ENCODE peak calls at places on chromosomes 1 and 21, in four cellular contexts. R, J, L and Q are unnamed samples. For H3K4me1, the result is how much of the 10 kb centered on the place peaks cover.

GRCh38 chr1:98854137-98854536 is 150.5 kb downstream of the PLPPR5 start:
- DNase-seq in R (no peak), J (no peak), L (no peak), Q (no peak)

GRCh38 chr1:23249785-23250184 is 32.5 kb upstream of the HTR1D start:
- DNase-seq in R (no peak), J (no peak), L (no peak), Q (no peak)

GRCh38 chr1:19427087-19427781 is 58.1 kb downstream of the CAPZB start:
- DNase-seq in R (peak), J (no peak), L (no peak), Q (no peak)

GRCh38 chr1:77399250-77400086 is 117.6 kb downstream of the AK5 start:
- DNase-seq in R (no peak), J (no peak), L (no peak), Q (no peak)

GRCh38 chr1:34328281-34328680 is 151.6 kb downstream of the C1orf94 start:
- DNase-seq in R (no peak), J (no peak), L (no peak), Q (no peak)

GRCh38 chr1:1625404-1625775 is 6.6 kb upstream of the MMP23B start:
- DNase-seq in R (no peak), J (peak), L (peak), Q (peak)

GRCh38 chr1:234600418-234601216 is 9.4 kb downstream of the IRF2BP2 start:
- DNase-seq in R (peak), J (peak), L (no peak), Q (no peak)

GRCh38 chr1:159914252-159915018 is 10.9 kb downstream of the TAGLN2 start:
- DNase-seq in R (no peak), J (peak), L (peak), Q (no peak)

GRCh38 chr1:56461158-56462127 is 117.9 kb downstream of the PLPP3 start:
- DNase-seq in R (no peak), J (no peak), L (no peak), Q (no peak)

GRCh38 chr21:25457411-25457810 is 149.9 kb downstream of the MRPL39 start:
- DNase-seq in R (no peak), J (no peak), L (no peak), Q (no peak)

GRCh38 chr1:167424038-167424619 is 94.2 kb downstream of the CD247 start:
- DNase-seq in R (no peak), J (no peak), L (no peak), Q (no peak)

GRCh38 chr1:42206164-42206563 is 41.6 kb upstream of the GUCA2A start:
- DNase-seq in R (no peak), J (no peak), L (no peak), Q (no peak)

GRCh38 chr21:14947613-14948160 is 117.1 kb downstream of the NRIP1 start:
- DNase-seq in R (no peak), J (no peak), L (no peak), Q (no peak)

GRCh38 chr1:77757616-77758015 is 2.0 kb downstream of the USP33 start:
- DNase-seq in R (no peak), J (no peak), L (no peak), Q (no peak)

GRCh38 chr21:35342440-35342839 is 293.3 kb upstream of the RUNX1 start:
- DNase-seq in R (no peak), J (no peak), L (no peak), Q (no peak)

GRCh38 chr1:81433676-81434075 is 367.1 kb upstream of the ADGRL2 start:
- DNase-seq in R (no peak), J (no peak), L (no peak), Q (no peak)

DNA sequence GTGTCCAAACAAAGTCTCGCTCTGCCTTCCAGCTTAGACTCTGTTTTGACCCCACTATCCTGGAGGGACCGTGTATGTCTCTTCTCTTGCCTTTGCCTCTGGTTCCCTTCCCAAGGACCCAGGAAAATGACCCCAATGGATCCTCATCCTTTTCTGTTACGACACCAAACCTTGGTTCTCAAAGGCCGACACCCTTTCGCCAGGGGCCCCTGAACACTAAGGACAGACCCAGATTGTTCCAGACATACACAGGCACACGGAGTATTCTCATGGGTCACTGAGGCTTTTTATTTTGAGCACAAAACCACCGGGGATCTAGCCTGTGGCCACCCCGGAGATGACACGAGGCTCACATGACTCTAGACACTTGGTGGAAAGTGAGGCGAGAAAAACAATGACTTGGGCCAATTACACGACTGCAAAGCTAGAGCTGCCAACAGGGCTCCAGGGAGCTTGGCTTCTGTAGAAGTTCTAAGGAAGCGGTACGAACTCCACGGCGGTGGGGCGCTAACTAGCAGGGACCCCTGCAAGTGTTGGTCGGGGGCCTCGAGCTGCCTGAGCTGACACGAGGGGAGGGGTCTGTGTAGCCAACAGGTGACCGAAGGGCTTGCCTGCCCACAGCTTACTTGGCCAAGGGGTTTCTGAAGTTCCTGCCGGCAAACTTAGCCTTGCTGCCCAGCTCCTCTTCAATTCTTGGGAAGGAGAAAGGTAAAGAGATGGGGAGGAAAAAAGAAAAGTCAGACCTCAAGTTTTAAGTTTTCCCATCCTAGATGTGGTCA is 17.6 kb downstream of the ENO1 start:
- DNase-seq in R (no peak), J (no peak), L (no peak), Q (no peak)
- H3K4me1 ChIP-seq in R (under half), J (under half), L (under half), Q (under half)

DNA sequence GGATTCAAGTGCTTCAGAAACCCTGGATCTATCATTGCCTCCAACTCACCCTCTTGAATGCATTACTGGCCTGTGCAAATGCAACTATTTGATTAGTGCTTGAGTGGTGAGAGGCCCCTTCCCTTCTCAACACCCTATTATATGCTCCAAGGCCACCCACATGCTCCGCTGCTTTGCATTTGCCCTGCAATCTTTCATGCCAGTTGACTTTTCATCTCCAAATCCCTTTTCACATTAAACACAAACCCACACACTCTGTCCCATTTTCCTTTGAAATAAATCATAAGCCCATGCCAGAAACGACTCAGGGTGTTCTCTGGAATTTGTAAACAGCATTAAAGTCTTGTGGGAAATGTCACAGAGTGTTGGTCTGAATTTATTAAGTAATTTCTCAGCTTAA is 78.9 kb upstream of the CTTNBP2NL start:
- DNase-seq in R (no peak), J (no peak), L (no peak), Q (no peak)
- H3K27ac ChIP-seq in R (peak), J (no peak), L (peak), Q (peak)

GRCh38 chr1:229124471-229125198 is 146.3 kb upstream of the RAB4A start:
- DNase-seq in R (peak), J (no peak), L (no peak), Q (no peak)
- H3K4me3 ChIP-seq in R (no peak), J (no peak), L (no peak), Q (no peak)

GRCh38 chr1:32768110-32768857 is 48.9 kb downstream of the YARS1 start:
- DNase-seq in R (no peak), J (no peak), L (peak), Q (peak)
- H3K4me1 ChIP-seq in R (under half), J (under half), L (under half), Q (half or more)

GRCh38 chr1:16251381-16251780 is 14.4 kb upstream of the CPLANE2 start:
- DNase-seq in R (no peak), J (no peak), L (peak), Q (no peak)
- H3K27ac ChIP-seq in R (peak), J (peak), L (peak), Q (peak)

GRCh38 chr1:109391626-109392025 is 6.1 kb downstream of the SORT1 start:
- DNase-seq in R (no peak), J (no peak), L (no peak), Q (no peak)
- H3K4me3 ChIP-seq in R (no peak), J (peak), L (peak), Q (peak)

GRCh38 chr1:231419738-231420298 is 2.3 kb downstream of the EGLN1 start:
- DNase-seq in R (no peak), J (no peak), L (no peak), Q (no peak)
- H3K4me1 ChIP-seq in R (under half), J (under half), L (half or more), Q (under half)

GRCh38 chr1:39413902-39414528 is 77.4 kb upstream of the BMP8A start:
- DNase-seq in R (no peak), J (no peak), L (no peak), Q (no peak)
- H3K27ac ChIP-seq in R (peak), J (peak), L (no peak), Q (no peak)